ENCODE peak calls at places on chromosomes 11 and 22, in ten cellular contexts. V is esophagus squamous epithelium, M is esophagus muscularis mucosa, Y is breast epithelium, Z is stomach, K is lower leg skin, T is IMR-90, D is K562, R is transverse colon, P is endothelial cell of umbilical vein. O is an unnamed sample.
A peak's percentile ranks its signal among the peaks of the same experiment; 100 is the strongest.

GRCh38 chr11:34443136-34443535 is 4.4 kb downstream of the CAT start:
- DNase-seq in R (no peak), Y (no peak), P (no peak), M (no peak), D (no peak), K (no peak), V (no peak), Z (no peak), T (no peak), O (no peak)

GRCh38 chr22:37381489-37381888 is 45.8 kb downstream of the ELFN2 start:
- DNase-seq in R (no peak), M (no peak), D (no peak), V (no peak), Z (no peak), Y (no peak), K (no peak), T (peak; percentile 61), P (no peak), O (no peak)

GRCh38 chr11:18802381-18803257 is 11.0 kb upstream of the PTPN5 start:
- DNase-seq in R (peak; percentile 32), Y (no peak), T (peak; percentile 71), Z (peak; percentile 52), D (peak; percentile 60), M (peak; percentile 90), P (peak; percentile 69), K (peak; percentile 53), V (no peak), O (peak; percentile 79)

GRCh38 chr11:109291553-109291952 is 130.4 kb upstream of the C11orf87 start:
- DNase-seq in D (no peak), Y (no peak), P (no peak), Z (no peak), R (no peak), T (no peak), K (no peak), V (no peak), M (no peak), O (no peak)

GRCh38 chr11:26549176-26549575 is 22.9 kb downstream of the MUC15 start:
- DNase-seq in M (no peak), Y (no peak), T (no peak), P (no peak), Z (no peak), V (no peak), R (no peak), D (no peak), K (no peak), O (no peak)

GRCh38 chr11:30284836-30285235 is 38.1 kb upstream of the ARL14EP start:
- DNase-seq in T (no peak), Y (no peak), K (no peak), V (no peak), Z (no peak), R (no peak), M (no peak), P (no peak), D (no peak), O (no peak)

GRCh38 chr22:48491451-48491941 is 1336.2 kb downstream of the BRD1 start:
- DNase-seq in Y (peak; percentile 31), Z (no peak), M (no peak), R (no peak), V (no peak), P (no peak), K (peak; percentile 35), T (no peak), D (no peak), O (no peak)

GRCh38 chr22:20429254-20430100 is 8.1 kb downstream of the SCARF2 start:
- DNase-seq in K (no peak), P (no peak), M (no peak), R (peak; percentile 84), T (no peak), D (peak; percentile 98), Y (no peak), V (no peak), Z (peak; percentile 83), O (peak; percentile 60)

GRCh38 chr11:96464695-96465307 is 75.0 kb downstream of the JRKL start:
- DNase-seq in M (no peak), D (peak; percentile 78), R (no peak), K (no peak), Z (no peak), Y (no peak), V (no peak), T (peak; percentile 78), P (peak; percentile 64), O (no peak)

GRCh38 chr11:831951-832528 is 712 bp upstream of the CD151 start:
- DNase-seq in D (no peak), P (no peak), T (no peak), Y (no peak), K (no peak), Z (no peak), R (no peak), V (no peak), M (no peak), O (no peak)

GRCh38 chr11:102780491-102780918 is at the start of gene MMP10:
- DNase-seq in Y (no peak), V (no peak), K (no peak), T (peak; percentile 74), Z (no peak), D (no peak), R (no peak), P (peak; percentile 89), M (no peak), O (no peak)

GRCh38 chr11:68204402-68204801 is 8.7 kb downstream of the KMT5B start:
- DNase-seq in Z (no peak), K (no peak), T (no peak), D (no peak), M (no peak), Y (no peak), R (no peak), P (no peak), V (no peak), O (no peak)

DNA sequence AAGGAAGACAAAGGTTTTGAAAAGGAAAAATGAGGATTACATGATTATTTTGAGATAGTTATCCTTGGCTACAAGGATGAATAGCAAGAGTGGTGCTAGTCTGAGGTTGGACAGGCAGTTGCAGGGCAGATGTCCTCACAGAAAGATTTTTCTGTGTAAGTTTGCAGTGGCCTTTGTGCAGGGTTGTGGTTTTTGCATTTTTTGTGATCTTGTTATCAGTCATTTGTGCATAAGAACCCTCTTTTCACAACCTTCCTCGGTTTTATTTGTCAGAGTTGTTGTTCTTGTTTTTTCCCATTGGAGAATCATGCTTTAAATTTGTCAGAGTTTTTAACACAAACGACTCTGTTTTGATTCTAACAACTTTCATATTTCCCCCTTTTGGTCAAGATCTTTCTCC is 1.4 kb downstream of the CCDC134 start:
- DNase-seq in Z (no peak), M (no peak), K (no peak), P (no peak), R (no peak), V (no peak), D (no peak), T (no peak), Y (no peak), O (no peak)
- H3K4me3 ChIP-seq in Z (peak overlapping the region; percentile 71), M (no peak overlapping the region), K (no peak overlapping the region), P (no peak overlapping the region), R (peak overlapping the region; percentile 77), V (no peak overlapping the region), D (peak overlapping the region; percentile 78), T (no peak overlapping the region), Y (peak overlapping the region; percentile 87), O (no peak overlapping the region)

GRCh38 chr11:65506770-65507485 is 8.1 kb downstream of the MALAT1 start:
- DNase-seq in M (no peak), K (no peak), V (no peak), Z (peak; percentile 56), P (peak; percentile 61), D (peak; percentile 92), T (peak; percentile 95), R (peak; percentile 74), Y (no peak), O (peak; percentile 68)

GRCh38 chr11:65506316-65506769 is 7.5 kb downstream of the MALAT1 start:
- DNase-seq in K (no peak), R (no peak), Y (no peak), M (no peak), Z (no peak), P (no peak), V (no peak), T (no peak), D (no peak), O (no peak)

GRCh38 chr11:65503923-65504670 is 5.3 kb downstream of the MALAT1 start:
- DNase-seq in D (peak; percentile 74), V (no peak), R (no peak), T (peak; percentile 59), M (no peak), Z (no peak), K (no peak), Y (no peak), P (peak; percentile 50), O (no peak)

GRCh38 chr11:65504671-65505433 is 6.0 kb downstream of the MALAT1 start:
- DNase-seq in V (no peak), D (peak; percentile 53), Z (no peak), M (no peak), T (peak; percentile 46), Y (peak; percentile 51), P (peak; percentile 35), R (no peak), K (no peak), O (no peak)

DNA sequence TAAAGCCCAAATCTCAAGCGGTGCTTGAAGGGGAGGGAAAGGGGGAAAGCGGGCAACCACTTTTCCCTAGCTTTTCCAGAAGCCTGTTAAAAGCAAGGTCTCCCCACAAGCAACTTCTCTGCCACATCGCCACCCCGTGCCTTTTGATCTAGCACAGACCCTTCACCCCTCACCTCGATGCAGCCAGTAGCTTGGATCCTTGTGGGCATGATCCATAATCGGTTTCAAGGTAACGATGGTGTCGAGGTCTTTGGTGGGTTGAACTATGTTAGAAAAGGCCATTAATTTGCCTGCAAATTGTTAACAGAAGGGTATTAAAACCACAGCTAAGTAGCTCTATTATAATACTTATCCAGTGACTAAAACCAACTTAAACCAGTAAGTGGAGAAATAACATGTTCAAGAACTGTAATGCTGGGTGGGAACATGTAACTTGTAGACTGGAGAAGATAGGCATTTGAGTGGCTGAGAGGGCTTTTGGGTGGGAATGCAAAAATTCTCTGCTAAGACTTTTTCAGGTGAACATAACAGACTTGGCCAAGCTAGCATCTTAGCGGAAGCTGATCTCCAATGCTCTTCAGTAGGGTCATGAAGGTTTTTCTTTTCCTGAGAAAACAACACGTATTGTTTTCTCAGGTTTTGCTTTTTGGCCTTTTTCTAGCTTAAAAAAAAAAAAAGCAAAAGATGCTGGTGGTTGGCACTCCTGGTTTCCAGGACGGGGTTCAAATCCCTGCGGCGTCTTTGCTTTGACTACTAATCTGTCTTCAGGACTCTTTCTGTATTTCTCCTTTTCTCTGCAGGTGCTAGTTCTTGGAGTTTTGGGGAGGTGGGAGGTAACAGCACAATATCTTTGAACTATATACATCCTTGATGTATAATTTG is 6.8 kb downstream of the MALAT1 start:
- DNase-seq in Z (no peak), T (peak; percentile 52), P (peak; percentile 34), Y (peak; percentile 38), D (peak; percentile 53), K (no peak), M (no peak), V (no peak), R (no peak), O (peak; percentile 47)
- TF ChIP-seq POLR2A in Z (peak; percentile 54), T (no peak), P (peak; percentile 76), Y (no peak), D (peak; percentile 80), K (no peak), M (peak; percentile 52), V (peak; percentile 51), R (peak; percentile 76), O (peak; percentile 30)

GRCh38 chr11:8593455-8593854 is 573 bp downstream of the STK33 start:
- DNase-seq in P (no peak), R (no peak), V (no peak), Y (no peak), K (no peak), T (no peak), Z (no peak), D (no peak), M (no peak), O (no peak)
- H3K4me3 ChIP-seq in P (peak overlapping the region; percentile 48), R (peak overlapping the region; percentile 47), V (peak overlapping the region; percentile 20), Y (peak overlapping the region; percentile 55), K (no peak overlapping the region), T (peak overlapping the region; percentile 71), Z (peak overlapping the region; percentile 68), D (no peak overlapping the region), M (peak overlapping the region; percentile 72), O (peak overlapping the region; percentile 89)

GRCh38 chr22:44981857-44982256 is 27.9 kb downstream of the PHF21B start:
- DNase-seq in K (no peak), P (no peak), Z (no peak), M (no peak), Y (no peak), T (no peak), V (no peak), R (no peak), D (no peak), O (no peak)
- TF ChIP-seq POLR2A in K (no peak), P (no peak), Z (no peak), M (no peak), Y (no peak), T (no peak), V (no peak), R (no peak), D (no peak), O (no peak)